ENCODE peak calls at places on chromosome 19, in six cellular contexts. H is stimulated activated CD4-positive, alpha-beta T cell treated with anti-CD3 and anti-CD28 coated beads, TNF-alpha, amount 100 ng/mL, for 48 hours; I is T-helper 1 cell; C is HT1080; T is coronary artery; Y is dorsolateral prefrontal cortex. E is an unnamed sample.

GRCh38 chr19:33471111-33471996 is 50.2 kb downstream of the PEPD start:
- DNase-seq in H (no peak), I (no peak), C (no peak), T (peak), Y (no peak), E (no peak)

GRCh38 chr19:49689133-49690072 is at the start of gene ADM5:
- DNase-seq in H (no peak), I (no peak), C (no peak), T (no peak), Y (peak), E (no peak)

GRCh38 chr19:48799358-48800300 is 11.2 kb downstream of the BCAT2 start:
- DNase-seq in H (no peak), I (no peak), C (no peak), T (no peak), Y (no peak), E (no peak)

GRCh38 chr19:8357007-8357521 is 6.9 kb upstream of the ANGPTL4 start:
- DNase-seq in H (no peak), I (no peak), C (no peak), T (no peak), Y (no peak), E (no peak)

GRCh38 chr19:4976412-4977298 is 7.7 kb downstream of the KDM4B start:
- DNase-seq in H (no peak), I (no peak), C (no peak), T (peak), Y (peak), E (no peak)

GRCh38 chr19:14048439-14049153 is 13.3 kb downstream of the PALM3 start:
- DNase-seq in H (peak), I (peak), C (peak), T (no peak), Y (no peak), E (peak)

GRCh38 chr19:42140125-42140754 is 8.0 kb upstream of the POU2F2 start:
- DNase-seq in H (no peak), I (no peak), C (peak), T (no peak), Y (no peak), E (no peak)

GRCh38 chr19:51531349-51532315 is at the start of gene SIGLEC6:
- DNase-seq in H (no peak), I (no peak), C (no peak), T (no peak), Y (peak), E (no peak)

GRCh38 chr19:33438987-33439781 is 65.7 kb downstream of the CEBPG start:
- DNase-seq in H (no peak), I (no peak), C (no peak), T (no peak), Y (no peak), E (peak)

GRCh38 chr19:47495478-47496372 is 11.7 kb upstream of the KPTN start:
- DNase-seq in H (no peak), I (no peak), C (no peak), T (no peak), Y (no peak), E (no peak)

GRCh38 chr19:7458675-7459074 is 30.2 kb downstream of the PEX11G start:
- DNase-seq in H (no peak), I (no peak), C (no peak), T (no peak), Y (no peak), E (no peak)

GRCh38 chr19:898663-899062 is 5.4 kb downstream of the RNU6-9 start:
- DNase-seq in H (no peak), I (no peak), C (no peak), T (no peak), Y (peak), E (peak)

GRCh38 chr19:15129856-15130580 is 22.8 kb downstream of the SYDE1 start:
- DNase-seq in H (no peak), I (no peak), C (no peak), T (no peak), Y (no peak), E (peak)

GRCh38 chr19:33252971-33253370 is 27.3 kb upstream of the SLC7A10 start:
- DNase-seq in H (no peak), I (no peak), C (no peak), T (no peak), Y (no peak), E (no peak)

GRCh38 chr19:32404213-32404938 is 1.2 kb upstream of the DPY19L3 start:
- DNase-seq in H (no peak), I (no peak), C (no peak), T (no peak), Y (no peak), E (no peak)

GRCh38 chr19:3518231-3518630 is 12.1 kb downstream of the FZR1 start:
- DNase-seq in H (no peak), I (no peak), C (no peak), T (no peak), Y (no peak), E (no peak)

GRCh38 chr19:53308339-53308811 is 25.2 kb upstream of the ZNF845 start:
- DNase-seq in H (no peak), I (no peak), C (no peak), T (no peak), Y (no peak), E (no peak)

GRCh38 chr19:31960474-31960873 is 384.9 kb upstream of the ZNF507 start:
- DNase-seq in H (no peak), I (no peak), C (no peak), T (no peak), Y (no peak), E (no peak)

E was measured in CD8-positive, alpha-beta memory T cell.